ENCODE peak calls at places on chromosomes 6 and 20, in six cellular contexts. M is lung, Z is BJ, U is cardiac muscle cell, I is GM12865, Q is thoracic aorta. D is an unnamed sample.

GRCh38 chr6:26189905-26190304 is 102.7 kb downstream of the HFE start:
- DNase-seq in U (no peak), I (no peak), M (no peak), Z (no peak), Q (no peak), D (no peak)

GRCh38 chr20:5935384-5935783 is 14.9 kb downstream of the TRMT6 start:
- DNase-seq in U (no peak), I (no peak), Q (no peak), M (no peak), Z (no peak), D (no peak)

GRCh38 chr6:147467463-147467862 is 41.0 kb upstream of the SAMD5 start:
- DNase-seq in U (no peak), Z (no peak), M (no peak), I (no peak), Q (no peak), D (no peak)

GRCh38 chr6:137704802-137705165 is 162.3 kb upstream of the TNFAIP3 start:
- DNase-seq in I (no peak), U (no peak), Z (no peak), Q (no peak), M (no peak), D (no peak)

GRCh38 chr6:137610702-137611101 is 116.5 kb upstream of the OLIG3 start:
- DNase-seq in U (no peak), I (no peak), Z (no peak), Q (no peak), M (no peak), D (no peak)

GRCh38 chr20:57323034-57323433 is 6.6 kb upstream of the SPO11 start:
- DNase-seq in U (peak), Z (no peak), M (no peak), I (peak), Q (no peak), D (peak)

GRCh38 chr6:27986928-27987725 is 30.1 kb downstream of the OR2B6 start:
- DNase-seq in Z (peak), M (no peak), U (peak), I (no peak), Q (no peak), D (no peak)

GRCh38 chr6:27251672-27252251 is 4.3 kb downstream of the PRSS16 start:
- DNase-seq in U (peak), Z (no peak), Q (no peak), I (peak), M (peak), D (peak)

GRCh38 chr6:111260570-111261298 is 173.4 kb downstream of the SLC16A10 start:
- DNase-seq in M (no peak), Q (no peak), Z (no peak), U (no peak), I (no peak), D (no peak)

GRCh38 chr6:133047065-133047665 is 194.0 kb upstream of the EYA4 start:
- DNase-seq in I (no peak), Q (no peak), Z (no peak), M (no peak), U (no peak), D (no peak)

GRCh38 chr20:46111028-46111835 is 6.9 kb upstream of the CD40 start:
- DNase-seq in Z (no peak), U (no peak), Q (no peak), M (peak), I (peak), D (no peak)

GRCh38 chr6:80932364-80932763 is 820.1 kb downstream of the TENT5A start:
- DNase-seq in Q (no peak), U (peak), Z (peak), M (no peak), I (no peak), D (no peak)

GRCh38 chr6:17912521-17912920 is 74.9 kb downstream of the KIF13A start:
- DNase-seq in Z (no peak), U (no peak), I (no peak), Q (no peak), M (no peak), D (no peak)

GRCh38 chr6:17908831-17909230 is 78.6 kb downstream of the KIF13A start:
- DNase-seq in U (no peak), Q (no peak), Z (no peak), M (no peak), I (no peak), D (no peak)

GRCh38 chr6:17907467-17908229 is 79.8 kb downstream of the KIF13A start:
- DNase-seq in U (peak), I (peak), M (peak), Q (peak), Z (peak), D (no peak)

GRCh38 chr6:17905611-17906592 is 81.5 kb downstream of the KIF13A start:
- DNase-seq in Q (no peak), U (no peak), I (no peak), Z (peak), M (no peak), D (no peak)

DNA sequence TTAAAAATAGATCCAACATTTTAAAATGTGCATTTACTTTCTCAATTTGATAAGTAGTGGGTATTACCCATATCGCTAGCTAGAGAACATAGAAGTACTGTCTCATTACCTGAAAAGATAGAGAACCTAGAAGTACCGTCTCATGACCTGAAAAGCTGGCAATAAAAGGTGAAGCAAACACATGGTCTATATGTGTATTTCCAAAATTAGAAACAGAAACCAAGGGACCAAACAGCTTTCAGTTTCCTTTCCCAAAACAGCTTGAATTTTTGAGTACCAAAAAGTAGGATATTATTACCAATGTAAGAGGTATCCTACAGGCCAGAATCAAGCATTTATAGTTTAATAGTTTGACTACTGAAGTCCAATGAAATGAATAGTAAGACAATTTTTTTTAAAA is 77.3 kb downstream of the KIF13A start:
- DNase-seq in M (no peak), U (no peak), Q (no peak), I (no peak), Z (no peak), D (no peak)
- H3K4me3 ChIP-seq in M (no peak), U (no peak), Q (no peak), I (no peak), Z (no peak), D (no peak)

DNA sequence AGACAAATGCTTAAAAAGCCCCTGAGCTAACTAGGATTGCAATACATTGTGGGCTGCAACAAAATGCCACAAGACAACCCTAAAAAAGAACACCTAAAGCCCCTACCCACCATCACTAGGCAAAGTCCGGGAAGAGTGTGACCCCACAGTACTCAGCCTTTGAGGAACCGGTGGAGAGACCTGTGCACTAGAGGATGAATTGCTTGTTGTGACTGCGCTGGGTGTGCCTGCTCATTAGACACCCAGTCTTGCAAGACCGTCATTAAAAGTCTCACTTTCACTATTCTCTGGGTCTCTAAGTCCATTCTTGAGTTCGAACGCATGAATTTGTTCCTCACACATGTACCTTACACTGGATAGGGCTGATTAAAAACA is 88.7 kb downstream of the JPH2 start:
- DNase-seq in U (no peak), M (no peak), Z (no peak), I (no peak), Q (no peak), D (no peak)
- H3K4me3 ChIP-seq in U (no peak), M (no peak), Z (no peak), I (no peak), Q (no peak), D (no peak)

GRCh38 chr6:73180718-73181619 is 44.3 kb downstream of the KHDC1L start:
- DNase-seq in U (peak), Z (peak), M (no peak), I (peak), Q (no peak), D (peak)
- H3K4me3 ChIP-seq in U (no peak), Z (peak), M (no peak), I (peak), Q (peak), D (no peak)

GRCh38 chr6:136012948-136013347 is 161.4 kb downstream of the PDE7B start:
- DNase-seq in M (no peak), Q (no peak), I (no peak), Z (no peak), U (no peak), D (no peak)

GRCh38 chr6:136012198-136012884 is 160.8 kb downstream of the PDE7B start:
- DNase-seq in Z (no peak), U (peak), I (no peak), Q (no peak), M (no peak), D (no peak)

GRCh38 chr6:136014454-136015421 is 163.2 kb downstream of the PDE7B start:
- DNase-seq in Q (no peak), U (peak), I (no peak), Z (peak), M (no peak), D (no peak)

GRCh38 chr6:136015531-136015930 is 164.0 kb downstream of the PDE7B start:
- DNase-seq in M (no peak), U (peak), Q (no peak), I (no peak), Z (no peak), D (no peak)

DNA sequence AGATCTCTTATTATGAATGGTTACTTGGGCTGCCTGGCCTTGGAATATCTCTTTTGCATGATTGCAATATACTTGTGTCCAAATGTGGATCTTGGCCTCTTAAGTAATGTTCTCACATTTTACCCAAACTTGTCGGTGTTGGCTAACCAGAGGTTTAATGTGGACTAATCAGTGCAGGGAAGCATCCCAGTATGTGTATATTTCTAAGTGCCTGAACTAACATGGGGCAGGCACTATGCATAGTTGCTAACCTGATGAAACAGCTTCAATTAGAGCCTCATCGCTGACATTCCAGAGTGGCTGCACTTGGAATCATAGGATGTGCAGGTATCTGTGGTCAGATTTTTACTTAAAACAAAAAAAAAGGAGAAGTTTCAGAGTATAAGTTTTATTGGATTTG is 160.0 kb downstream of the PDE7B start:
- DNase-seq in U (peak), I (no peak), Q (no peak), M (no peak), Z (no peak), D (no peak)
- H3K4me3 ChIP-seq in U (no peak), I (no peak), Q (no peak), M (no peak), Z (no peak), D (no peak)

DNA sequence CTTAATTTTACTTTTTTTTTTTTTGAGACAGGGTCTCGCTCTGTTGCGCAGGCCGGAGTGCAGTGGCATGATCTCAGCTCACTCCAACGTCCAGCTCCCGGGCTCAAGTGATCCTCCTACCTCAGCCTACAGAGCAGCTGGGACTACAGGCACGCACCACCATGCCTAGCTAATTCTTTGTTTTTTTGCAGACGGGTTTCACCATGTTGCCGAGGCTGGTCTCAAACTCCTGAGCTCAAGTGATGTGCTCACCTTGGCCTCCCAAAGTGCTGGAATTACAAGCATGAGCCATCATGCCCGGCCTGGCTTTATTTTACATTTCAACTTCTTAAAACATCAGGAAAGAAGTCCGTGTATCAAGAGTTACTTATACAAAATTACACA is 5.7 kb downstream of the OSER1 start:
- DNase-seq in Z (no peak), I (no peak), M (no peak), U (no peak), Q (no peak), D (no peak)
- H3K4me3 ChIP-seq in Z (no peak), I (no peak), M (no peak), U (no peak), Q (no peak), D (no peak)

DNA sequence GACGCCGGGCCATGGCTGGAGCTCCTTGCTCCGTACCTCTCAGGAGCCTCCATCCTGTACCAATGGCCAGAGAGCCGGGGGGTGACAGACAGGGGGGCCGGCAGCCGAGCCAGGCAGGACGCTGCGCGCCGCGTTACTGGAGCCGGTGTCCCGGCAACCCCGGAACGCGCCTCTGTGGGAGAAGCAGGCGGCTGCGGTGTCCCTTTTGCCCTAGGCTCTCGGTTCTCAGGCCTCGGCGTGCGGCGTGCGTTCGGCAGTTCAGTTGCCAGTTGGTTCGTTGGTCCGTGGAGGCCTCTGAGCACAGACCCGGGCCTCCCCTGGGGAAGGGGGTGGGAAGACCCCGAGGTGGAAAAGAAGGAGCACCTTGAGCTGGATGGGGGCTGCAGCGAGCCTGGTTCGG is at the start of gene SPATS1:
- DNase-seq in U (peak), Q (no peak), Z (no peak), M (no peak), I (no peak), D (peak)
- H3K4me3 ChIP-seq in U (no peak), Q (peak), Z (no peak), M (no peak), I (no peak), D (peak)

DNA sequence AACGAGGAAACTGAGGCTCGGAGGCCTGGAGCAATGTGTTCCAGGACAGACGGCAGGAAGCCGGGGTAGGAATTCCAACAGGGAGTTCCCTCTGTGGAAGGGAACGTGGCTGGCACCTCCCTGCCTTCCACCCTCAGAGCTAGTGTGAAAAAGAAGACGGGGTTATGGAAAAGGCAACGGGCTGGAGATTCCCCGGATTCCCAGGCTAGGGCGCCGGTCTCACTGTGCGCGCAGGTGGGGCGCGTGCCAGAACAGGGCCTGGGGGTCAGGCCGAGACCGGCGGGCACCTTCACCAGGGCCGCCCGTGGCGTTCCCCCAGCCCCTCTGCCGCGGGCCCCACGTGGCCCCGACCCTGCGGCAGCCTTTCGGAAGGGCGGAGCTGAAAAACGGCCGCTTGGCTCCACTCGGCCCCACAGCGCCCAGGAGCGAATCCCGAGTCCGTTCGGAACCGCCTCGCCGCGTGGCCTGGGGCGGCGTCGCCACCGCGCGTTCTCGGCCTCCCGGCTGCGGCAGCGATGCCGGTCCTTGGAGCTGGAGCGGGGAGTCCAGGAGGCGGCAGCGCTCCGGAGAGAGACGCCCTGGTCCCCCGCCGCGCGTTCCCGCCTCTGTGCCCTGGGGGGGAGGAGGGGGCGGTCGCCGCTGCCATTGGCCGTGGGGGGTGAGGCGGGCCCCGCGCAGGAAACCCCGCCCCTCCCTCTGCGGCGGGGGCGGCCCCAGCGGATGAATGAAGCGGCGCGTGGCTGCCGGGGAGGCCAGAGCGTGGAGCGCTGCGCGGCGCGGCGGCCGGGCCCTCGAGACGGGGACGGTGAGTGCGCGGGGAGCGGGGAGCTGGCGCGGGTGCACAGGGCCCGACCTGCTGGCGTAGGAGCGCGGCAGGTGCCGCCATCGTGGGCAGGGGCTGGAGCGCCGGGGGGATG is at the start of gene SLCO4A1:
- DNase-seq in Z (no peak), U (peak), M (peak), Q (no peak), I (peak), D (peak)
- H3K4me3 ChIP-seq in Z (peak), U (peak), M (peak), Q (peak), I (peak), D (peak)

DNA sequence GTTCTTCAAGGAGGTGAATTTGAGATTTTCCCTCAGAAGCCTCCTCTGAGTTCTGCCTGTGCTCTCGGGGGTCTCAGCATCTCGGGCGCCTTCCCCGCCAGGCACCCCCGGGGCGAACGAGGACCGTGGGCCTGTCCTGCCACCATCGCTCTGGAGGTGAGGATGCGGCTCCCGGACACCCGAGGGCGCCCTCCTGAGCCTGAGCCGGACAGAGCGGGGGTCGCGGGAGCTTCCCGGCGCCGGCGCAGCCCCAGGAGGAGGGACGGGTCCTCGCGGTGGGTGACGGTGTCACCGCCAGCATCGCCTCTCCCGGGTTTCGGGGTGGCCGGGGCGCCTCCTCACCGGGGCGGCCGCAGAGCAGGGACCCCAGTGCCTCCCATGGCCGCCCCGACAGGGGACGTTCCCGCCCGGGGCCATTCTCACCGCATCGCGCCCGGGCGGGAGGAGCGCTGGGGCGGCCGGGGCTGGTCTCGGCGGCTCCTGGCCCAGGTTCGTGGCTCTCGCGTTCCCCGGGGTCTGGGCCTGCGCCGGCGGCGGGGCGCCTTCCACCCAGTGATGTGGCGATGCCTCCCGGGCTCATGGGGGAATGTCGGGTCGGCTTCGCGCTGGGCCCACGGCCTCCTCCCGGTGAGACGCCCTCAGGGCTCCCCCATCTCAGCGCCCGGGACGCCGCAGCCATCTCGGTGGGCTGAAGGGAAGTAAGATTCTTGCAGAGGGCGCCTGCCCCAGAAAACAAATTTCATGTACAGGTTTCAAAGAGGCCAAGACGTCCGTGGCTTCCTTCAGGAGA is 210.5 kb downstream of the ERMARD start:
- DNase-seq in Q (no peak), U (peak), Z (no peak), M (no peak), I (no peak), D (peak)
- H3K4me3 ChIP-seq in Q (peak), U (peak), Z (no peak), M (no peak), I (no peak), D (peak)

GRCh38 chr6:74404366-74404765 is 708.4 kb downstream of the CD109 start:
- DNase-seq in M (no peak), Z (no peak), U (peak), I (no peak), Q (no peak), D (no peak)
- H3K4me3 ChIP-seq in M (no peak), Z (no peak), U (no peak), I (no peak), Q (no peak), D (no peak)

D was measured in H7.